ENCODE peak calls at places on chromosomes 12 and 14, in five cellular contexts. One of them, this sample, is unnamed.

GRCh38 chr12:22672951-22673350 is 48.0 kb downstream of the ETNK1 start:
- DNase-seq in SK-N-SH: no peak
- DNase-seq in HepG2: no peak
- DNase-seq in GM12878: no peak
- DNase-seq in HCT116: no peak
- DNase-seq in this sample: no peak

GRCh38 chr12:67477682-67478265 is 170.8 kb upstream of the DYRK2 start:
- DNase-seq in SK-N-SH: no peak
- DNase-seq in HepG2: no peak
- DNase-seq in GM12878: no peak
- DNase-seq in HCT116: no peak
- DNase-seq in this sample: no peak

GRCh38 chr12:56634837-56635538 is 4.9 kb upstream of the BAZ2A start:
- DNase-seq in SK-N-SH: peak; percentile 85
- DNase-seq in HepG2: peak; percentile 75
- DNase-seq in GM12878: no peak
- DNase-seq in HCT116: peak; percentile 79
- DNase-seq in this sample: peak; percentile 89

GRCh38 chr12:52455818-52456217 is 3.9 kb upstream of the KRT6B start:
- DNase-seq in SK-N-SH: no peak
- DNase-seq in HepG2: no peak
- DNase-seq in GM12878: no peak
- DNase-seq in HCT116: no peak
- DNase-seq in this sample: no peak

GRCh38 chr14:28294834-28295440 is 471.6 kb upstream of the FOXG1 start:
- DNase-seq in SK-N-SH: peak; percentile 1
- DNase-seq in HepG2: peak; percentile 27
- DNase-seq in GM12878: no peak
- DNase-seq in HCT116: no peak
- DNase-seq in this sample: peak; percentile 3

GRCh38 chr14:105333020-105333490 is 18.5 kb downstream of the PACS2 start:
- DNase-seq in SK-N-SH: no peak
- DNase-seq in HepG2: no peak
- DNase-seq in GM12878: no peak
- DNase-seq in HCT116: no peak
- DNase-seq in this sample: no peak

GRCh38 chr12:107584523-107584922 is 101.1 kb upstream of the PWP1 start:
- DNase-seq in SK-N-SH: no peak
- DNase-seq in HepG2: no peak
- DNase-seq in GM12878: no peak
- DNase-seq in HCT116: no peak
- DNase-seq in this sample: no peak

GRCh38 chr14:75127903-75128595 is 1.2 kb upstream of the NEK9 start:
- DNase-seq in SK-N-SH: peak; percentile 8
- DNase-seq in HepG2: peak; percentile 51
- DNase-seq in GM12878: no peak
- DNase-seq in HCT116: no peak
- DNase-seq in this sample: no peak

GRCh38 chr14:93019970-93020369 is 95.8 kb downstream of the ITPK1 start:
- DNase-seq in SK-N-SH: no peak
- DNase-seq in HepG2: peak; percentile 92
- DNase-seq in GM12878: no peak
- DNase-seq in HCT116: no peak
- DNase-seq in this sample: no peak

GRCh38 chr14:36723551-36723950 is 61.9 kb downstream of the PAX9 start:
- DNase-seq in SK-N-SH: no peak
- DNase-seq in HepG2: no peak
- DNase-seq in GM12878: no peak
- DNase-seq in HCT116: no peak
- DNase-seq in this sample: no peak

GRCh38 chr14:29536886-29537511 is 390.6 kb downstream of the PRKD1 start:
- DNase-seq in SK-N-SH: peak; percentile 4
- DNase-seq in HepG2: peak; percentile 25
- DNase-seq in GM12878: no peak
- DNase-seq in HCT116: no peak
- DNase-seq in this sample: no peak

GRCh38 chr14:95664046-95664445 is 22.2 kb upstream of the TCL1B start:
- DNase-seq in SK-N-SH: no peak
- DNase-seq in HepG2: no peak
- DNase-seq in GM12878: no peak
- DNase-seq in HCT116: no peak
- DNase-seq in this sample: no peak

DNA sequence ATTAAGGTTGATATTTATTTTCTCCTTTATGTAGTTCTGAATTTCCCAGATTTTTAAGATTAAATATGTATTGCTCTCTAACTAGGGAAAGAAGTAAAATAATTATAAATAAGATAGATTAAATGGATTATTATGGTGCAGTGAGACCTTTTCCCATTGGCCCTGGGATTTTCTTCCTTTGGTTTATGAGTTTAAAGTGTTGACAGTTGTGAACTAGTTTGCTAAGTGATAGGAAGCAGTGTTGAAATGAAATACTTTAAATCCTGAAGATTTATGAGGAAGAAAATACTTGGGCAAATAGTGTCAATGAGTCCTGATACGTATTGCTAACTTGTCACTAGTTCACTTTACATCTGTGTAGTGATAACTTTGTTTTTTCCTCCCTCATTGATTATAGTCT is 188.9 kb downstream of the RAD51B start:
- DNase-seq in SK-N-SH: no peak
- DNase-seq in HepG2: no peak
- DNase-seq in GM12878: no peak
- DNase-seq in HCT116: no peak
- DNase-seq in this sample: no peak
- TF ChIP-seq JUND in SK-N-SH: no peak
- TF ChIP-seq JUND in HepG2: no peak
- TF ChIP-seq JUND in GM12878: no peak
- TF ChIP-seq JUND in HCT116: no peak
- TF ChIP-seq JUND in this sample: no peak

GRCh38 chr12:104738371-104738710 is 219.7 kb downstream of the SLC41A2 start:
- DNase-seq in SK-N-SH: no peak
- DNase-seq in HepG2: no peak
- DNase-seq in GM12878: no peak
- DNase-seq in HCT116: no peak
- DNase-seq in this sample: no peak

GRCh38 chr12:104735801-104736200 is 222.3 kb downstream of the SLC41A2 start:
- DNase-seq in SK-N-SH: no peak
- DNase-seq in HepG2: no peak
- DNase-seq in GM12878: no peak
- DNase-seq in HCT116: no peak
- DNase-seq in this sample: no peak

GRCh38 chr12:104737682-104738370 is 220.3 kb downstream of the SLC41A2 start:
- DNase-seq in SK-N-SH: no peak
- DNase-seq in HepG2: no peak
- DNase-seq in GM12878: no peak
- DNase-seq in HCT116: no peak
- DNase-seq in this sample: no peak

GRCh38 chr12:104736307-104736706 is 221.8 kb downstream of the SLC41A2 start:
- DNase-seq in SK-N-SH: peak; percentile 55
- DNase-seq in HepG2: no peak
- DNase-seq in GM12878: no peak
- DNase-seq in HCT116: no peak
- DNase-seq in this sample: no peak

GRCh38 chr12:104737113-104737512 is 221.0 kb downstream of the SLC41A2 start:
- DNase-seq in SK-N-SH: no peak
- DNase-seq in HepG2: no peak
- DNase-seq in GM12878: no peak
- DNase-seq in HCT116: no peak
- DNase-seq in this sample: no peak
- H2AFZ ChIP-seq in SK-N-SH: no peak overlapping the region
- H2AFZ ChIP-seq in HepG2: no peak overlapping the region
- H2AFZ ChIP-seq in GM12878: no peak overlapping the region
- H2AFZ ChIP-seq in HCT116: no peak overlapping the region
- H2AFZ ChIP-seq in this sample: no peak overlapping the region

DNA sequence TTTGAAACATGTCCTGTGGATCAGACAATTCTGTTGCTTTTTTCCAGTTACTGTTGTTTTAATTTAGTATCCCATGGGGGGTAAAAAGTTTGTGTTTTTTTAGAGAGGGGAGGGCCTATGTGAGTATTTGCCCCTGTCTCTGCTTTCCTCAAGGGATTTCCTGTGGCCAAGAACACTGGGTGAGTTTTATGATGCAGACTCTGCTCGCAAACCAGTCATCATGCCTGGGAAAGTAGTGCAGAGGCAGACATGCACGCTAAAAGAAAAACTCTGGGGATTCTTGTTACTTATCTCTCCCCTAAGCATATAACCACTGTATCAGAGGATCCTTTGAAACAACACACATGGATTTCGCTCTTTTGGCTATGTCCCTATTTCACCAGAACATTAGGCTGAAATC is 1845.7 kb upstream of the SEL1L start:
- DNase-seq in SK-N-SH: no peak
- DNase-seq in HepG2: no peak
- DNase-seq in GM12878: no peak
- DNase-seq in HCT116: no peak
- DNase-seq in this sample: no peak
- TF ChIP-seq JUND in SK-N-SH: no peak
- TF ChIP-seq JUND in HepG2: no peak
- TF ChIP-seq JUND in GM12878: no peak
- TF ChIP-seq JUND in HCT116: no peak
- TF ChIP-seq JUND in this sample: no peak

GRCh38 chr12:16509411-16509810 is 96.6 kb downstream of the LMO3 start:
- DNase-seq in SK-N-SH: no peak
- DNase-seq in HepG2: no peak
- DNase-seq in GM12878: no peak
- DNase-seq in HCT116: no peak
- DNase-seq in this sample: no peak
- H2AFZ ChIP-seq in SK-N-SH: no peak overlapping the region
- H2AFZ ChIP-seq in HepG2: no peak overlapping the region
- H2AFZ ChIP-seq in GM12878: no peak overlapping the region
- H2AFZ ChIP-seq in HCT116: no peak overlapping the region
- H2AFZ ChIP-seq in this sample: no peak overlapping the region

DNA sequence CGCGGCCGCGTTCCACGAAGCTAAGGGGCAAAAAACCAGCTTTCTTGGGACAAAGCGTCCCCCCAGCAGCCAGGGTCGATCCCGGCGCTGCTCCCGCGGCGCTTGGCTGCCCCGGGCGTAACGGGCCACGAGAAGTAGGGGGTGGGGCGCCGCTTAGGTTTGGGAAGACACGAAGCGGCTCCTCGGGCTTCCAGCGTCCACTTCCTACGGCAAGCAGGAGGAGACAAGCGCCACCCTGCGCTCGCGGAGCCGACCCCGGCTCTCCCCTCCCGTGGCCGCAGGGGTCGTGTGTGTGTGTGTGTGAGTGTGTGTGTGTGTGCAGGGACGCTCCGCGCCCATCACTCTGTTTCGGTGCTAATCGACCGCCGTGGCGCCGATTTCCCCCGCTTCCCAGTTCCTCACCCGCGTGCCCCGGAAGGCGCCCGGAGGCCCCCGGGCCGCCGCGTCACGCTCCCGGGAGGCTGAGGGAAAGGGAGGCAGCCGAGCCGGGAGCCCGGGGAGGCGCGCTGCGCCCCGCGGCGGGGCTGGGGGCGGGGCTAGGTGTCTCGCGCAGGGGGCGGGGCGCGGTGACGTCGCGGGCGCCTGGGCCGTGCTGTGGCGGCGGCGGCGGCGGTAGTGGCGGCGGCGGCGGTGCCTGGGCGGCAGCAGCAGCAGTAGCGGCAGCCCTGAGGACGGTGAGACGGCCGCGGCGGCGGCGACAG is at the start of gene ERC1:
- DNase-seq in SK-N-SH: peak; percentile 97
- DNase-seq in HepG2: peak; percentile 72
- DNase-seq in GM12878: no peak
- DNase-seq in HCT116: peak; percentile 77
- DNase-seq in this sample: peak; percentile 88
- TF ChIP-seq JUND in SK-N-SH: no peak
- TF ChIP-seq JUND in HepG2: no peak
- TF ChIP-seq JUND in GM12878: no peak
- TF ChIP-seq JUND in HCT116: no peak
- TF ChIP-seq JUND in this sample: no peak

DNA sequence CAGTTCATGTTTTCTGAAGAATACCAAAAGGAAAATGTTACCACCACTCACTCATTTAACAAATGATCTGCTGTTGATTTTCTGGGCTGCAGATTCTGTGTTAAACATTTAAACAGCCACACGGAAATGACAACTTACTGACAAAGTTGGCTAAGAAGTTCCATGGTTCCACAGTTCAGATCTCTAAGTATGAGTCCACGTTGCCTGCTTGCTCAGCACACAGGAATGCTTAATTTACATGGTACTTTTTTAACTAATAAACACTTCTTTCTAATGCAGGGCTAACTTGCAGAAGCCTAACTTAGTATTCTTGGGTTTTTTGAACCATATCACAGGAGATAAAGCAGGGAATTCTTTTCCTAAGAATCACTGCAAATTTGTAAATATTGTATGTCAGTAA is 34.7 kb downstream of the PTGER2 start:
- DNase-seq in SK-N-SH: no peak
- DNase-seq in HepG2: no peak
- DNase-seq in GM12878: no peak
- DNase-seq in HCT116: no peak
- DNase-seq in this sample: no peak
- H2AFZ ChIP-seq in SK-N-SH: no peak overlapping the region
- H2AFZ ChIP-seq in HepG2: no peak overlapping the region
- H2AFZ ChIP-seq in GM12878: no peak overlapping the region
- H2AFZ ChIP-seq in HCT116: peak overlapping the region; percentile 81
- H2AFZ ChIP-seq in this sample: no peak overlapping the region

GRCh38 chr12:41907036-41907435 is 237.6 kb downstream of the GXYLT1 start:
- DNase-seq in SK-N-SH: no peak
- DNase-seq in HepG2: no peak
- DNase-seq in GM12878: no peak
- DNase-seq in HCT116: no peak
- DNase-seq in this sample: no peak
- TF ChIP-seq JUND in SK-N-SH: no peak
- TF ChIP-seq JUND in HepG2: no peak
- TF ChIP-seq JUND in GM12878: no peak
- TF ChIP-seq JUND in HCT116: no peak
- TF ChIP-seq JUND in this sample: no peak

GRCh38 chr14:56131004-56131864 is 13.0 kb downstream of the PELI2 start:
- DNase-seq in SK-N-SH: no peak
- DNase-seq in HepG2: no peak
- DNase-seq in GM12878: no peak
- DNase-seq in HCT116: no peak
- DNase-seq in this sample: no peak
- H2AFZ ChIP-seq in SK-N-SH: no peak overlapping the region
- H2AFZ ChIP-seq in HepG2: no peak overlapping the region
- H2AFZ ChIP-seq in GM12878: no peak overlapping the region
- H2AFZ ChIP-seq in HCT116: no peak overlapping the region
- H2AFZ ChIP-seq in this sample: no peak overlapping the region

DNA sequence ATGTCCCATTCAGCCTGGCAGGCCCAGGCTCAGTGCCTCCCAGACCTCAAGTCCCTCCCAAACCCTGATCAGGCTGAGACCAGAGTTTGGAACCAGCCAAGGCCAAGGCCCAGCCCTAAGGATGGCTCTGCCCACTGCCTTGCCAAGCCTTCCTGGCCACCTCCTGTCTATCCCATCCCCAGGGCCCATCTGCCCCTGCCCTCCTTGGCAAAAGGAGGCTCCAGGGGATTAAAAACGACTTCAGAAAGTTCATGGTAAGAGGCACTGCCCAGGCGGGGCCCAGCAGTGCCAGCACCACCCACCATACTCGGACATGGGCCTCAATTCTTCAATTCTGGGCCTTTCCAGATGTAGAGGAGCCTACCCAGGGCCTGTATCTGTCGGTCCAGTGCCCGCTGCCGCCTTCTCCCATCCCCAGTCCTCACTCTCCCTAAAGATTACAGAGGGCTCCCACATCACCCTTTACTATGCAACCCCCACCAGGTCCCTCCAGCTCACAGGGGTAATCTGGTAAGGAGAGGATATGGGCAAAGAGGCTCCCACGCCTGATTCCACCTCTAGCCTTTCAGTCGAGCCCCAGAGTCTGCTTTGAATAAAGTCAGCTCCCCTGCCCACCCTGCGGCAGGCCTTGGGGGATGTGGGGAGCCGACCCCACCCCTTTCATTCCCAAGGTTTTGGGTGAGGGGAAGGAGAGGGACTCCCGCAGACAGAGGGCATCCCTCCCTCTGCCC is 933 bp downstream of the ADCY6 start:
- DNase-seq in SK-N-SH: peak; percentile 46
- DNase-seq in HepG2: no peak
- DNase-seq in GM12878: no peak
- DNase-seq in HCT116: no peak
- DNase-seq in this sample: no peak
- TF ChIP-seq JUND in SK-N-SH: no peak
- TF ChIP-seq JUND in HepG2: no peak
- TF ChIP-seq JUND in GM12878: no peak
- TF ChIP-seq JUND in HCT116: no peak
- TF ChIP-seq JUND in this sample: no peak

This sample was measured in K562.